ENCODE peak calls at places on chromosomes 5 and 9, in eight cellular contexts. One of them, this sample, is unnamed.

GRCh38 chr5:93208156-93208895 is 372.7 kb downstream of the NR2F1-AS1 start:
- DNase-seq in stimulated activated naive CD4-positive, alpha-beta T cell: no peak
- DNase-seq in aorta: no peak
- DNase-seq in stimulated activated CD4-positive, alpha-beta T cell treated with anti-CD3 and anti-CD28 coated beads, Interleukin-4, amount 100 ng/mL, for 1 hour: no peak
- DNase-seq in EL: no peak
- DNase-seq in GM12891: no peak
- DNase-seq in activated effector memory CD4-positive, alpha-beta T cell treated with anti-CD3 and anti-CD28 coated beads, Interleukin-2, amount 50 U/mL, for 16 hours: no peak
- DNase-seq in glutamatergic neuron: no peak
- DNase-seq in this sample: no peak

GRCh38 chr5:88183255-88183654 is 85.4 kb downstream of the TMEM161B start:
- DNase-seq in GM12891: no peak
- DNase-seq in EL: peak
- DNase-seq in stimulated activated CD4-positive, alpha-beta T cell treated with anti-CD3 and anti-CD28 coated beads, Interleukin-4, amount 100 ng/mL, for 1 hour: no peak
- DNase-seq in activated effector memory CD4-positive, alpha-beta T cell treated with anti-CD3 and anti-CD28 coated beads, Interleukin-2, amount 50 U/mL, for 16 hours: no peak
- DNase-seq in aorta: no peak
- DNase-seq in stimulated activated naive CD4-positive, alpha-beta T cell: no peak
- DNase-seq in glutamatergic neuron: no peak
- DNase-seq in this sample: no peak

GRCh38 chr5:766666-767431 is 17.7 kb downstream of the ZDHHC11B start:
- DNase-seq in stimulated activated CD4-positive, alpha-beta T cell treated with anti-CD3 and anti-CD28 coated beads, Interleukin-4, amount 100 ng/mL, for 1 hour: no peak
- DNase-seq in glutamatergic neuron: no peak
- DNase-seq in activated effector memory CD4-positive, alpha-beta T cell treated with anti-CD3 and anti-CD28 coated beads, Interleukin-2, amount 50 U/mL, for 16 hours: peak
- DNase-seq in EL: no peak
- DNase-seq in aorta: peak
- DNase-seq in stimulated activated naive CD4-positive, alpha-beta T cell: no peak
- DNase-seq in GM12891: no peak
- DNase-seq in this sample: peak

GRCh38 chr9:91089405-91090131 is 272.1 kb downstream of the AUH start:
- DNase-seq in stimulated activated naive CD4-positive, alpha-beta T cell: no peak
- DNase-seq in GM12891: no peak
- DNase-seq in stimulated activated CD4-positive, alpha-beta T cell treated with anti-CD3 and anti-CD28 coated beads, Interleukin-4, amount 100 ng/mL, for 1 hour: no peak
- DNase-seq in aorta: no peak
- DNase-seq in EL: peak
- DNase-seq in glutamatergic neuron: no peak
- DNase-seq in activated effector memory CD4-positive, alpha-beta T cell treated with anti-CD3 and anti-CD28 coated beads, Interleukin-2, amount 50 U/mL, for 16 hours: no peak
- DNase-seq in this sample: no peak

GRCh38 chr5:10265245-10266109 is 15.4 kb downstream of the CCT5 start:
- DNase-seq in activated effector memory CD4-positive, alpha-beta T cell treated with anti-CD3 and anti-CD28 coated beads, Interleukin-2, amount 50 U/mL, for 16 hours: no peak
- DNase-seq in EL: no peak
- DNase-seq in aorta: no peak
- DNase-seq in stimulated activated CD4-positive, alpha-beta T cell treated with anti-CD3 and anti-CD28 coated beads, Interleukin-4, amount 100 ng/mL, for 1 hour: no peak
- DNase-seq in GM12891: no peak
- DNase-seq in glutamatergic neuron: no peak
- DNase-seq in stimulated activated naive CD4-positive, alpha-beta T cell: no peak
- DNase-seq in this sample: no peak

GRCh38 chr5:154206291-154206690 is 15.8 kb downstream of the GALNT10 start:
- DNase-seq in EL: no peak
- DNase-seq in aorta: no peak
- DNase-seq in glutamatergic neuron: no peak
- DNase-seq in stimulated activated naive CD4-positive, alpha-beta T cell: no peak
- DNase-seq in stimulated activated CD4-positive, alpha-beta T cell treated with anti-CD3 and anti-CD28 coated beads, Interleukin-4, amount 100 ng/mL, for 1 hour: no peak
- DNase-seq in GM12891: no peak
- DNase-seq in activated effector memory CD4-positive, alpha-beta T cell treated with anti-CD3 and anti-CD28 coated beads, Interleukin-2, amount 50 U/mL, for 16 hours: no peak
- DNase-seq in this sample: no peak

GRCh38 chr9:93958875-93959682 is 3.9 kb upstream of the BARX1 start:
- DNase-seq in glutamatergic neuron: no peak
- DNase-seq in EL: peak
- DNase-seq in activated effector memory CD4-positive, alpha-beta T cell treated with anti-CD3 and anti-CD28 coated beads, Interleukin-2, amount 50 U/mL, for 16 hours: peak
- DNase-seq in GM12891: no peak
- DNase-seq in stimulated activated CD4-positive, alpha-beta T cell treated with anti-CD3 and anti-CD28 coated beads, Interleukin-4, amount 100 ng/mL, for 1 hour: no peak
- DNase-seq in aorta: no peak
- DNase-seq in stimulated activated naive CD4-positive, alpha-beta T cell: no peak
- DNase-seq in this sample: no peak

GRCh38 chr5:164439799-164440198 is 934.4 kb downstream of the MAT2B start:
- DNase-seq in stimulated activated naive CD4-positive, alpha-beta T cell: no peak
- DNase-seq in EL: no peak
- DNase-seq in aorta: no peak
- DNase-seq in GM12891: no peak
- DNase-seq in activated effector memory CD4-positive, alpha-beta T cell treated with anti-CD3 and anti-CD28 coated beads, Interleukin-2, amount 50 U/mL, for 16 hours: no peak
- DNase-seq in stimulated activated CD4-positive, alpha-beta T cell treated with anti-CD3 and anti-CD28 coated beads, Interleukin-4, amount 100 ng/mL, for 1 hour: no peak
- DNase-seq in glutamatergic neuron: no peak
- DNase-seq in this sample: no peak

GRCh38 chr5:175443514-175444059 is 395 bp downstream of the DRD1 start:
- DNase-seq in stimulated activated naive CD4-positive, alpha-beta T cell: no peak
- DNase-seq in aorta: no peak
- DNase-seq in stimulated activated CD4-positive, alpha-beta T cell treated with anti-CD3 and anti-CD28 coated beads, Interleukin-4, amount 100 ng/mL, for 1 hour: no peak
- DNase-seq in glutamatergic neuron: no peak
- DNase-seq in EL: no peak
- DNase-seq in GM12891: no peak
- DNase-seq in activated effector memory CD4-positive, alpha-beta T cell treated with anti-CD3 and anti-CD28 coated beads, Interleukin-2, amount 50 U/mL, for 16 hours: no peak
- DNase-seq in this sample: no peak

GRCh38 chr5:38414348-38414747 is 142.1 kb downstream of the LIFR start:
- DNase-seq in activated effector memory CD4-positive, alpha-beta T cell treated with anti-CD3 and anti-CD28 coated beads, Interleukin-2, amount 50 U/mL, for 16 hours: no peak
- DNase-seq in stimulated activated CD4-positive, alpha-beta T cell treated with anti-CD3 and anti-CD28 coated beads, Interleukin-4, amount 100 ng/mL, for 1 hour: no peak
- DNase-seq in GM12891: no peak
- DNase-seq in aorta: no peak
- DNase-seq in glutamatergic neuron: no peak
- DNase-seq in stimulated activated naive CD4-positive, alpha-beta T cell: no peak
- DNase-seq in EL: peak
- DNase-seq in this sample: no peak

GRCh38 chr5:176529824-176530195 is 7.4 kb downstream of the RNF44 start:
- DNase-seq in GM12891: no peak
- DNase-seq in activated effector memory CD4-positive, alpha-beta T cell treated with anti-CD3 and anti-CD28 coated beads, Interleukin-2, amount 50 U/mL, for 16 hours: peak
- DNase-seq in glutamatergic neuron: no peak
- DNase-seq in stimulated activated naive CD4-positive, alpha-beta T cell: peak
- DNase-seq in stimulated activated CD4-positive, alpha-beta T cell treated with anti-CD3 and anti-CD28 coated beads, Interleukin-4, amount 100 ng/mL, for 1 hour: no peak
- DNase-seq in EL: no peak
- DNase-seq in aorta: peak
- DNase-seq in this sample: no peak